ENCODE peak calls at places on chromosomes 1 and 21, in five cellular contexts. E is IMR-90, S is brain microvascular endothelial cell, R is GM06990, K is pancreas. N is an unnamed sample.

GRCh38 chr1:229028987-229029550 is 241.8 kb upstream of the RAB4A start:
- DNase-seq in E (no peak), S (no peak), R (no peak), K (no peak), N (no peak)

GRCh38 chr1:26015358-26015757 is 6.2 kb upstream of the EXTL1 start:
- DNase-seq in E (peak), S (no peak), R (no peak), K (no peak), N (peak)

GRCh38 chr1:210457566-210457965 is 128.9 kb downstream of the HHAT start:
- DNase-seq in E (no peak), S (no peak), R (no peak), K (no peak), N (no peak)

GRCh38 chr21:41863439-41863740 is 15.8 kb downstream of the PRDM15 start:
- DNase-seq in E (no peak), S (no peak), R (no peak), K (no peak), N (no peak)

GRCh38 chr1:81510701-81511100 is 290.0 kb upstream of the ADGRL2 start:
- DNase-seq in E (no peak), S (no peak), R (no peak), K (no peak), N (no peak)

GRCh38 chr1:42035205-42035829 is 116.6 kb upstream of the HIVEP3 start:
- DNase-seq in E (peak), S (peak), R (no peak), K (peak), N (peak)

GRCh38 chr1:94081566-94082344 is 39.2 kb downstream of the ABCA4 start:
- DNase-seq in E (peak), S (peak), R (no peak), K (no peak), N (peak)

GRCh38 chr1:157117527-157118057 is 18.0 kb upstream of the ETV3L start:
- DNase-seq in E (no peak), S (no peak), R (no peak), K (no peak), N (no peak)

GRCh38 chr1:178575611-178576331 is 62.9 kb downstream of the TEX35 start:
- DNase-seq in E (peak), S (peak), R (no peak), K (no peak), N (peak)

DNA sequence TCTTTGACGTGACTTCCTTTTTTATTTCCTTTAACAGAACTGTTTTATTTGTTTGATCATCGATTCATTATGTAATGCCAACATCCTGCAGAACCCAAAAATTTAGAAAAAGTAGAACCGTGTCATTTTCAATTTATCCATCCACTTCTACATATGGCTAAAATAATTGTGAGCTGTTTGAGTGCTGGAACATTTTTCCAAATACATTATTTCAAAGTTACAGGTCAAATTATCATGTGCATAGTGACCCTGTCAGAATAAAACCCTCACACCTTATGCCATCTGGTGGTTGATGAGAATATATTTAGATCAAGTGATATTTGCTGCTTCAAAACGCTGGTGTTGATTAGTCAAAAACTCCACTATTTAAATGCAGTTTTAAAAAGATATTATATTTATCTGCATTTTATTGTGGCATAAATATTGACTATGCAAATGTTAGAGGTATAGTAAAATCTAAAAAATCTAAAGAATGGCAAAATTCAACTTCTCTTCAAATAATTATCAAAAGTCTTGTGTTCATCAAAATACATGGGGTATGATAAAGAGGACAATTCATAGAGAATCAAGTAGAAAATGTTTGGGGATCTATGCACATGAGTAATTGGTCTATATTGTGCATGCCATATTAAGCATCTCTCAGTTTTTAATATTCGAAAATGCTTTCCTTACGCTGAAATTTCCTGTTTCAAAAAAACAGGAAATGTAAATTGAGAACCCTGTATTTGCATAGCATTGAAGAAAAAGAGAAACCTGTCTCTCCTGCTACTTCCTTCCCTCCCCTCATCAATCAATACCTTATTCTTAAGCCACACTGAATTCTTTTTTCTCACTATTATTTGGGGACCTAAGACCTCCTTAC is 39.7 kb downstream of the UBE2U start:
- DNase-seq in E (peak), S (peak), R (no peak), K (no peak), N (peak)
- H3K4me3 ChIP-seq in E (no peak), S (no peak), R (no peak), K (no peak), N (no peak)

GRCh38 chr1:116362050-116362449 is 11.0 kb upstream of the ATP1A1 start:
- DNase-seq in E (no peak), S (no peak), R (no peak), K (no peak), N (no peak)

GRCh38 chr1:116361648-116362047 is 11.4 kb upstream of the ATP1A1 start:
- DNase-seq in E (no peak), S (no peak), R (no peak), K (no peak), N (no peak)

GRCh38 chr1:116359871-116360270 is 13.2 kb upstream of the ATP1A1 start:
- DNase-seq in E (no peak), S (no peak), R (no peak), K (no peak), N (no peak)

GRCh38 chr1:116359060-116359830 is 13.8 kb upstream of the ATP1A1 start:
- DNase-seq in E (no peak), S (peak), R (no peak), K (no peak), N (peak)

GRCh38 chr1:116360435-116361173 is 12.4 kb upstream of the ATP1A1 start:
- DNase-seq in E (peak), S (no peak), R (no peak), K (no peak), N (no peak)
- TF ChIP-seq CTCF in E (peak), S (no peak), R (peak), K (peak), N (peak)

DNA sequence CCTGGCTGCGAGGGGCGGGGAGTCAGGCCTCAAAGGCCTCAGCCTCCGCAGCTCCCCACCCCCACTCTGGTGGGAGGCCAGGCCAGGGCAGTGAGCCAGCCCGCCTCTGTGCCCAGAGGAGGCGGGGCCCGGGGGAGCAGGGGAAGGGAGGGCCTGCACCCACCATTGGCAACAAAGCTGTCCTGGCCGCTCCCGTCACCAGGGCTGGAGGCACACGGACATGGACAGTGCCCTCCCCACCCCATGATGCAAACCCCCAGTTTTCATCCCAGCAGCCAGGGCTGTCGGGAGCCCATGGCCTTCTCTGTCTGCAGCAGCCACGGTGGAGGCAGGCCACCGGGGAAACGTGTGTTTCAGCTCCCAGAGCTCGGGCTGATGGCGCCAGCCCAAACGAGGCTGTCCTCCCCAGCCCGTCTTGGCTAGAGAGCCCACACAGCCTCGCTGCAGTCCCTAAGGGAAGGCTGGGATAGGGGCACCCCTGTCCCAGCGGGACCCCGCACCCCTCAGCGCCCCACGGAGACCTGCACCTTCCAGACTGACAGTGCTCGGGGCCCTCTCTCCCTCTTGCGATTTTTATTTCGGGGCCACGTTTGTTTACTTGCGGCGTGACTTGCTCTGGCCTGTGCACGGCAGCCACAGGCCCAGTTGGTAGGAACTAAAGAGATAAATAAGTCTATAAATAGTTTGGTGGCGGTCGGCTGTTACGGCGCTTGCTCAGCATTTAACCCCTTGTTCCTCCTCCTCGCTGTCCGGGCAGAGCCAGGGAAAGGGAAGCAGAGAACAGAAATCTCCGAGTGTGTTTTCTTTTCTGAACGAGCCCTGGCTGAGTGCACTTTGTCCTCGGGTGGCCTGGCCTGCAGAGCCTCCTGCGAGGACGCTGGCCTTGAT is 101.8 kb downstream of the PRDM16 start:
- DNase-seq in E (no peak), S (peak), R (no peak), K (peak), N (no peak)
- H3K4me3 ChIP-seq in E (no peak), S (peak), R (no peak), K (no peak), N (no peak)

GRCh38 chr21:44948426-44949120 is 8.7 kb downstream of the SLX9 start:
- DNase-seq in E (no peak), S (no peak), R (no peak), K (no peak), N (no peak)

GRCh38 chr21:44950351-44950750 is 10.5 kb downstream of the SLX9 start:
- DNase-seq in E (no peak), S (no peak), R (no peak), K (no peak), N (no peak)

GRCh38 chr21:44949161-44950015 is 9.6 kb downstream of the SLX9 start:
- DNase-seq in E (peak), S (peak), R (peak), K (peak), N (peak)

GRCh38 chr21:44951186-44951915 is 11.5 kb downstream of the SLX9 start:
- DNase-seq in E (no peak), S (no peak), R (no peak), K (no peak), N (no peak)

GRCh38 chr21:44950016-44950326 is 10.1 kb downstream of the SLX9 start:
- DNase-seq in E (no peak), S (no peak), R (no peak), K (no peak), N (no peak)
- TF ChIP-seq CTCF in E (no peak), S (no peak), R (no peak), K (no peak), N (no peak)

DNA sequence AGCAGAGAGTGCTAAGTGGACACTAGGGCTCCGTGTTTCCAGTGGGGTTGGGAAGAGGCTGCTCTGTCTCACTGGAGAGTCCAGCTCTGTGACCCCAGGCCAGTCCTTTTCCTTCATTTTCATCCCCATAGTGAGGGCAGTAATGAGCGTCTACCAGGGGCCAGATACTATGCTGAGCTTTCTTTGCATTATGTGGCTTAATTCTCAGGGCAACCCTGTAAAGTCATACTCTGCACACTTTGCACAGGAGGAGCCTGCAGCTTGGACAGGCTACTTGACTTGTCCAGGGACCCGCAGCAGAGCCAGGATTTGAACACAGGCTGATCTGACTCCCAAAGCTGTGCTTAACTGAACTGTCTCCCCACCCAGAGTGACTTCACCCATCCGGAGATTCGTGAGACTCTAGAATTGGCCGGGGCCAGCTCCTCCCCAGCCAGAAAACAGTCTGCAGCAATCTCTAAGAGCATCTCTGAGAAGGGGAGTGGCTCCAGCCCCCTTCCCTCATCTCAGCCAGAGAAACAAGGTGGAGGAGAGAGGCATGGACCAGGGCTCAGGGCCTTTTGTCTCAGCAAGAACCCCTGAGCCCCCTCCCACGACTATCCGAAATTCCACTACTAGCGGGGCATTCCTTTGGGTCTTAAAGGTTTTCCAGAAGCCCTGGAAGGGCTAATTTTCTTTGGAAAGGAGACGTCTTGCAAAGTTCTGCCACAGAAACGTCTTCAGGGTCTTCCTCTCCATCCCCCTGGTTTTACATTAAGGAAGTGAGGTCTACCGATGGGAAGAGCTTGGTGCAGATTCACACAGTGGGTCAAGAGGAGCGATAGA is 864 bp upstream of the FNDC5 start:
- DNase-seq in E (no peak), S (no peak), R (no peak), K (no peak), N (no peak)
- H3K4me3 ChIP-seq in E (no peak), S (peak), R (no peak), K (no peak), N (peak)

GRCh38 chr1:58921751-58922150 is 137.9 kb upstream of the JUN start:
- DNase-seq in E (no peak), S (no peak), R (no peak), K (no peak), N (no peak)

GRCh38 chr1:58922302-58923089 is 138.6 kb upstream of the JUN start:
- DNase-seq in E (peak), S (no peak), R (peak), K (peak), N (peak)

GRCh38 chr1:58919986-58920376 is 136.1 kb upstream of the JUN start:
- DNase-seq in E (no peak), S (no peak), R (no peak), K (no peak), N (no peak)

GRCh38 chr1:58923090-58923470 is 139.2 kb upstream of the JUN start:
- DNase-seq in E (no peak), S (no peak), R (no peak), K (no peak), N (no peak)

DNA sequence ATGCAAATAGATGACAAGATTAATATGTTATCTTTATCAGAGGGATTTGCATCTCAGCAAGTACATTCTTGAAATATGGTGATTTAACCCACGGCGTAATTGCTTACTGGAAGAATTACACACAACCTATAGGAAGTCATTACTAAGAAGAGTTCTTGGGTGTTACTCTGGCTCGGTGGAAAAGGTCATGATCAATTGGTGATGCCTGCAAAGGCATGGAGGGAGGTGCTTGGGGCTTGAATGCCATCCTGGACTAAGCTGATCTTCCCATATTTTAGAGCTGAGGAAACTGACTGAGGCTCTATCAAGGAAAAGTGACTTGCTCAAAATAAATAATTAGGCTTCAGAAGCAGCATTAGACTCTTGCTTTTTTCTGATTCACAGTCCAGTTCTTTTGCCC is 137.5 kb upstream of the JUN start:
- DNase-seq in E (no peak), S (no peak), R (no peak), K (no peak), N (no peak)
- TF ChIP-seq CTCF in E (no peak), S (no peak), R (no peak), K (no peak), N (no peak)

GRCh38 chr21:43362306-43362927 is 64.5 kb downstream of the SIK1 start:
- DNase-seq in E (peak), S (peak), R (peak), K (no peak), N (peak)
- H3K4me3 ChIP-seq in E (no peak), S (peak), R (peak), K (no peak), N (peak)

GRCh38 chr1:75211648-75212047 is 77.5 kb downstream of the LHX8 start:
- DNase-seq in E (no peak), S (no peak), R (no peak), K (no peak), N (no peak)
- TF ChIP-seq CTCF in E (no peak), S (no peak), R (no peak), K (no peak), N (no peak)

GRCh38 chr1:161098161-161099068 is at the start of gene KLHDC9:
- DNase-seq in E (peak), S (peak), R (peak), K (peak), N (peak)

GRCh38 chr1:161096514-161096913 is 1.6 kb upstream of the KLHDC9 start:
- DNase-seq in E (peak), S (no peak), R (no peak), K (no peak), N (peak)

GRCh38 chr1:161096015-161096414 is 2.1 kb upstream of the KLHDC9 start:
- DNase-seq in E (no peak), S (no peak), R (no peak), K (no peak), N (no peak)

GRCh38 chr1:161100534-161100933 is 2.4 kb downstream of the KLHDC9 start:
- DNase-seq in E (no peak), S (no peak), R (no peak), K (no peak), N (no peak)

GRCh38 chr1:161099090-161099802 is 1.1 kb downstream of the KLHDC9 start:
- DNase-seq in E (no peak), S (no peak), R (no peak), K (no peak), N (no peak)
- H3K4me3 ChIP-seq in E (no peak), S (peak), R (peak), K (no peak), N (peak)